ENCODE peak calls at places on chromosomes 2 and 18, in seven cellular contexts. M is endothelial cell, H is nephron progenitor cell, V is AG20443, T is HFFc6, G is fibroblast of mammary gland, U is neural crest cell. R is an unnamed sample.

GRCh38 chr2:241410739-241411176 is 54.7 kb downstream of the FARP2 start:
- DNase-seq in H (no peak), G (peak; percentile 75), V (no peak), U (peak; percentile 2), M (no peak), T (no peak), R (no peak)

GRCh38 chr18:13407484-13407883 is 188.9 kb downstream of the LDLRAD4 start:
- DNase-seq in U (no peak), H (no peak), T (no peak), G (no peak), M (no peak), V (no peak), R (no peak)

GRCh38 chr2:84223191-84223590 is 235.9 kb downstream of the SUCLG1 start:
- DNase-seq in H (no peak), U (no peak), M (no peak), G (no peak), V (no peak), T (no peak), R (no peak)

GRCh38 chr2:146917430-146918037 is 927.3 kb upstream of the ACVR2A start:
- DNase-seq in U (no peak), V (no peak), M (no peak), G (peak; percentile 39), H (no peak), T (no peak), R (no peak)

GRCh38 chr18:63883617-63884016 is 3.9 kb upstream of the SERPINB2 start:
- DNase-seq in T (no peak), H (no peak), G (peak; percentile 10), V (no peak), M (no peak), U (no peak), R (no peak)

GRCh38 chr2:151730242-151730975 is 3.9 kb downstream of the NEB start:
- DNase-seq in M (peak; percentile 3), H (no peak), G (peak; percentile 76), U (no peak), T (peak; percentile 52), V (peak; percentile 35), R (no peak)

GRCh38 chr2:75580606-75581005 is 19.9 kb upstream of the EVA1A start:
- DNase-seq in M (no peak), T (no peak), V (no peak), H (no peak), U (no peak), G (no peak), R (no peak)

GRCh38 chr2:197179744-197180498 is 130.7 kb downstream of the ANKRD44 start:
- DNase-seq in M (no peak), H (peak; percentile 29), V (peak; percentile 70), T (peak; percentile 66), U (no peak), G (peak; percentile 91), R (peak; percentile 70)

GRCh38 chr18:66457245-66457644 is 146.6 kb downstream of the CDH19 start:
- DNase-seq in H (no peak), G (no peak), M (no peak), U (no peak), T (no peak), V (no peak), R (no peak)

GRCh38 chr2:239721991-239722759 is 303.0 kb downstream of the NDUFA10 start:
- DNase-seq in G (no peak), V (no peak), T (no peak), M (no peak), U (no peak), H (no peak), R (peak; percentile 46)

GRCh38 chr18:56900195-56901094 is 246.4 kb upstream of the BOD1L2 start:
- DNase-seq in T (no peak), G (no peak), U (no peak), M (no peak), V (no peak), H (no peak), R (no peak)

GRCh38 chr2:137467246-137467862 is 496.9 kb upstream of the HNMT start:
- DNase-seq in T (peak; percentile 39), H (peak; percentile 64), G (peak; percentile 25), V (peak; percentile 27), U (peak; percentile 45), M (peak; percentile 61), R (no peak)

GRCh38 chr2:109385506-109385905 is 228.3 kb downstream of the SEPTIN10 start:
- DNase-seq in G (no peak), M (no peak), T (no peak), U (no peak), V (no peak), H (no peak), R (peak; percentile 24)

R was measured in sigmoid colon.